ENCODE peak calls at places on chromosomes 2 and 18, in nine cellular contexts. One of them, this sample, is unnamed.

GRCh38 chr2:120990451-120990871 is 254.8 kb downstream of the GLI2 start:
- DNase-seq in foreskin melanocyte: no peak
- DNase-seq in stimulated activated CD4-positive, alpha-beta T cell treated with anti-CD3 and anti-CD28 coated beads, TNF-alpha, amount 100 ng/mL, for 4 hours: no peak
- DNase-seq in A549: no peak
- DNase-seq in LoVo: no peak
- DNase-seq in fibroblast of the aortic adventitia: no peak
- DNase-seq in NCI-H2171 treated with DMSO at 0.1 percent for 48 hours: no peak
- DNase-seq in islet precursor cell: peak
- DNase-seq in coronary artery: peak
- DNase-seq in this sample: no peak

GRCh38 chr2:25306767-25307368 is 34.9 kb downstream of the DNMT3A start:
- DNase-seq in A549: no peak
- DNase-seq in fibroblast of the aortic adventitia: no peak
- DNase-seq in coronary artery: no peak
- DNase-seq in islet precursor cell: no peak
- DNase-seq in foreskin melanocyte: no peak
- DNase-seq in LoVo: no peak
- DNase-seq in stimulated activated CD4-positive, alpha-beta T cell treated with anti-CD3 and anti-CD28 coated beads, TNF-alpha, amount 100 ng/mL, for 4 hours: no peak
- DNase-seq in NCI-H2171 treated with DMSO at 0.1 percent for 48 hours: peak
- DNase-seq in this sample: no peak

GRCh38 chr2:64652231-64653173 is 1.2 kb downstream of the SERTAD2 start:
- DNase-seq in stimulated activated CD4-positive, alpha-beta T cell treated with anti-CD3 and anti-CD28 coated beads, TNF-alpha, amount 100 ng/mL, for 4 hours: no peak
- DNase-seq in NCI-H2171 treated with DMSO at 0.1 percent for 48 hours: peak
- DNase-seq in islet precursor cell: peak
- DNase-seq in coronary artery: no peak
- DNase-seq in fibroblast of the aortic adventitia: peak
- DNase-seq in foreskin melanocyte: no peak
- DNase-seq in LoVo: peak
- DNase-seq in A549: peak
- DNase-seq in this sample: peak

GRCh38 chr2:66714651-66715050 is 279.7 kb downstream of the MEIS1 start:
- DNase-seq in stimulated activated CD4-positive, alpha-beta T cell treated with anti-CD3 and anti-CD28 coated beads, TNF-alpha, amount 100 ng/mL, for 4 hours: no peak
- DNase-seq in coronary artery: no peak
- DNase-seq in foreskin melanocyte: no peak
- DNase-seq in NCI-H2171 treated with DMSO at 0.1 percent for 48 hours: no peak
- DNase-seq in fibroblast of the aortic adventitia: peak
- DNase-seq in A549: no peak
- DNase-seq in LoVo: no peak
- DNase-seq in islet precursor cell: no peak
- DNase-seq in this sample: no peak

GRCh38 chr2:212052412-212053159 is 486.0 kb downstream of the ERBB4 start:
- DNase-seq in coronary artery: no peak
- DNase-seq in LoVo: no peak
- DNase-seq in foreskin melanocyte: peak
- DNase-seq in stimulated activated CD4-positive, alpha-beta T cell treated with anti-CD3 and anti-CD28 coated beads, TNF-alpha, amount 100 ng/mL, for 4 hours: no peak
- DNase-seq in A549: no peak
- DNase-seq in islet precursor cell: no peak
- DNase-seq in fibroblast of the aortic adventitia: peak
- DNase-seq in NCI-H2171 treated with DMSO at 0.1 percent for 48 hours: no peak
- DNase-seq in this sample: peak

GRCh38 chr2:30354621-30355020 is 92.4 kb upstream of the LCLAT1 start:
- DNase-seq in NCI-H2171 treated with DMSO at 0.1 percent for 48 hours: no peak
- DNase-seq in foreskin melanocyte: no peak
- DNase-seq in islet precursor cell: no peak
- DNase-seq in A549: no peak
- DNase-seq in LoVo: no peak
- DNase-seq in fibroblast of the aortic adventitia: no peak
- DNase-seq in coronary artery: no peak
- DNase-seq in stimulated activated CD4-positive, alpha-beta T cell treated with anti-CD3 and anti-CD28 coated beads, TNF-alpha, amount 100 ng/mL, for 4 hours: no peak
- DNase-seq in this sample: no peak

GRCh38 chr2:181161615-181162014 is 181.2 kb downstream of the UBE2E3 start:
- DNase-seq in A549: no peak
- DNase-seq in coronary artery: no peak
- DNase-seq in LoVo: no peak
- DNase-seq in islet precursor cell: no peak
- DNase-seq in stimulated activated CD4-positive, alpha-beta T cell treated with anti-CD3 and anti-CD28 coated beads, TNF-alpha, amount 100 ng/mL, for 4 hours: no peak
- DNase-seq in fibroblast of the aortic adventitia: no peak
- DNase-seq in NCI-H2171 treated with DMSO at 0.1 percent for 48 hours: no peak
- DNase-seq in foreskin melanocyte: no peak
- DNase-seq in this sample: no peak

GRCh38 chr2:145729993-145730770 is 1210.3 kb upstream of the ZEB2 start:
- DNase-seq in islet precursor cell: no peak
- DNase-seq in LoVo: no peak
- DNase-seq in NCI-H2171 treated with DMSO at 0.1 percent for 48 hours: peak
- DNase-seq in fibroblast of the aortic adventitia: no peak
- DNase-seq in coronary artery: no peak
- DNase-seq in stimulated activated CD4-positive, alpha-beta T cell treated with anti-CD3 and anti-CD28 coated beads, TNF-alpha, amount 100 ng/mL, for 4 hours: no peak
- DNase-seq in A549: no peak
- DNase-seq in foreskin melanocyte: no peak
- DNase-seq in this sample: no peak

GRCh38 chr2:95277246-95277906 is 3.1 kb downstream of the PROM2 start:
- DNase-seq in coronary artery: no peak
- DNase-seq in foreskin melanocyte: no peak
- DNase-seq in NCI-H2171 treated with DMSO at 0.1 percent for 48 hours: no peak
- DNase-seq in islet precursor cell: no peak
- DNase-seq in LoVo: no peak
- DNase-seq in fibroblast of the aortic adventitia: no peak
- DNase-seq in A549: no peak
- DNase-seq in stimulated activated CD4-positive, alpha-beta T cell treated with anti-CD3 and anti-CD28 coated beads, TNF-alpha, amount 100 ng/mL, for 4 hours: no peak
- DNase-seq in this sample: no peak

GRCh38 chr2:36459725-36460137 is 104.2 kb downstream of the CRIM1 start:
- DNase-seq in A549: peak
- DNase-seq in islet precursor cell: peak
- DNase-seq in coronary artery: no peak
- DNase-seq in NCI-H2171 treated with DMSO at 0.1 percent for 48 hours: peak
- DNase-seq in LoVo: peak
- DNase-seq in foreskin melanocyte: no peak
- DNase-seq in stimulated activated CD4-positive, alpha-beta T cell treated with anti-CD3 and anti-CD28 coated beads, TNF-alpha, amount 100 ng/mL, for 4 hours: no peak
- DNase-seq in fibroblast of the aortic adventitia: peak
- DNase-seq in this sample: peak

GRCh38 chr2:22238967-22239366 is 1115.2 kb downstream of the TDRD15 start:
- DNase-seq in foreskin melanocyte: no peak
- DNase-seq in NCI-H2171 treated with DMSO at 0.1 percent for 48 hours: no peak
- DNase-seq in fibroblast of the aortic adventitia: no peak
- DNase-seq in islet precursor cell: no peak
- DNase-seq in A549: no peak
- DNase-seq in coronary artery: no peak
- DNase-seq in LoVo: no peak
- DNase-seq in stimulated activated CD4-positive, alpha-beta T cell treated with anti-CD3 and anti-CD28 coated beads, TNF-alpha, amount 100 ng/mL, for 4 hours: no peak
- DNase-seq in this sample: no peak

GRCh38 chr2:144361742-144362141 is 158.2 kb downstream of the ZEB2 start:
- DNase-seq in foreskin melanocyte: no peak
- DNase-seq in A549: no peak
- DNase-seq in islet precursor cell: no peak
- DNase-seq in fibroblast of the aortic adventitia: no peak
- DNase-seq in LoVo: no peak
- DNase-seq in stimulated activated CD4-positive, alpha-beta T cell treated with anti-CD3 and anti-CD28 coated beads, TNF-alpha, amount 100 ng/mL, for 4 hours: no peak
- DNase-seq in coronary artery: no peak
- DNase-seq in NCI-H2171 treated with DMSO at 0.1 percent for 48 hours: no peak
- DNase-seq in this sample: no peak

GRCh38 chr2:56118474-56118873 is 65.3 kb upstream of the CCDC85A start:
- DNase-seq in A549: no peak
- DNase-seq in coronary artery: no peak
- DNase-seq in stimulated activated CD4-positive, alpha-beta T cell treated with anti-CD3 and anti-CD28 coated beads, TNF-alpha, amount 100 ng/mL, for 4 hours: no peak
- DNase-seq in islet precursor cell: peak
- DNase-seq in fibroblast of the aortic adventitia: no peak
- DNase-seq in NCI-H2171 treated with DMSO at 0.1 percent for 48 hours: peak
- DNase-seq in foreskin melanocyte: no peak
- DNase-seq in LoVo: no peak
- DNase-seq in this sample: no peak

GRCh38 chr2:84881581-84882414 is 914 bp upstream of the TRABD2A start:
- DNase-seq in stimulated activated CD4-positive, alpha-beta T cell treated with anti-CD3 and anti-CD28 coated beads, TNF-alpha, amount 100 ng/mL, for 4 hours: peak
- DNase-seq in coronary artery: peak
- DNase-seq in LoVo: peak
- DNase-seq in foreskin melanocyte: peak
- DNase-seq in NCI-H2171 treated with DMSO at 0.1 percent for 48 hours: peak
- DNase-seq in fibroblast of the aortic adventitia: peak
- DNase-seq in islet precursor cell: peak
- DNase-seq in A549: peak
- DNase-seq in this sample: peak

GRCh38 chr2:221153226-221153625 is 418.9 kb downstream of the EPHA4 start:
- DNase-seq in coronary artery: no peak
- DNase-seq in fibroblast of the aortic adventitia: no peak
- DNase-seq in LoVo: no peak
- DNase-seq in stimulated activated CD4-positive, alpha-beta T cell treated with anti-CD3 and anti-CD28 coated beads, TNF-alpha, amount 100 ng/mL, for 4 hours: no peak
- DNase-seq in islet precursor cell: no peak
- DNase-seq in A549: no peak
- DNase-seq in NCI-H2171 treated with DMSO at 0.1 percent for 48 hours: no peak
- DNase-seq in foreskin melanocyte: peak
- DNase-seq in this sample: no peak

GRCh38 chr18:58528011-58528367 is 100.9 kb downstream of the ALPK2 start:
- DNase-seq in NCI-H2171 treated with DMSO at 0.1 percent for 48 hours: peak
- DNase-seq in foreskin melanocyte: no peak
- DNase-seq in stimulated activated CD4-positive, alpha-beta T cell treated with anti-CD3 and anti-CD28 coated beads, TNF-alpha, amount 100 ng/mL, for 4 hours: no peak
- DNase-seq in coronary artery: no peak
- DNase-seq in A549: no peak
- DNase-seq in LoVo: no peak
- DNase-seq in fibroblast of the aortic adventitia: peak
- DNase-seq in islet precursor cell: no peak
- DNase-seq in this sample: no peak

GRCh38 chr2:227376911-227377396 is 2.2 kb downstream of the TM4SF20 start:
- DNase-seq in NCI-H2171 treated with DMSO at 0.1 percent for 48 hours: no peak
- DNase-seq in stimulated activated CD4-positive, alpha-beta T cell treated with anti-CD3 and anti-CD28 coated beads, TNF-alpha, amount 100 ng/mL, for 4 hours: no peak
- DNase-seq in coronary artery: no peak
- DNase-seq in LoVo: peak
- DNase-seq in islet precursor cell: no peak
- DNase-seq in foreskin melanocyte: peak
- DNase-seq in fibroblast of the aortic adventitia: peak
- DNase-seq in A549: no peak
- DNase-seq in this sample: no peak

GRCh38 chr2:176768185-176768584 is 444.4 kb upstream of the HNRNPA3 start:
- DNase-seq in fibroblast of the aortic adventitia: no peak
- DNase-seq in coronary artery: no peak
- DNase-seq in foreskin melanocyte: no peak
- DNase-seq in stimulated activated CD4-positive, alpha-beta T cell treated with anti-CD3 and anti-CD28 coated beads, TNF-alpha, amount 100 ng/mL, for 4 hours: no peak
- DNase-seq in A549: no peak
- DNase-seq in NCI-H2171 treated with DMSO at 0.1 percent for 48 hours: peak
- DNase-seq in islet precursor cell: no peak
- DNase-seq in LoVo: no peak
- DNase-seq in this sample: no peak

GRCh38 chr2:225282858-225283693 is 116.4 kb upstream of the NYAP2 start:
- DNase-seq in coronary artery: no peak
- DNase-seq in stimulated activated CD4-positive, alpha-beta T cell treated with anti-CD3 and anti-CD28 coated beads, TNF-alpha, amount 100 ng/mL, for 4 hours: no peak
- DNase-seq in NCI-H2171 treated with DMSO at 0.1 percent for 48 hours: peak
- DNase-seq in foreskin melanocyte: peak
- DNase-seq in fibroblast of the aortic adventitia: peak
- DNase-seq in A549: peak
- DNase-seq in LoVo: peak
- DNase-seq in islet precursor cell: no peak
- DNase-seq in this sample: peak

GRCh38 chr2:242040303-242040655 is 170.8 kb downstream of the RTP5 start:
- DNase-seq in stimulated activated CD4-positive, alpha-beta T cell treated with anti-CD3 and anti-CD28 coated beads, TNF-alpha, amount 100 ng/mL, for 4 hours: no peak
- DNase-seq in fibroblast of the aortic adventitia: no peak
- DNase-seq in foreskin melanocyte: no peak
- DNase-seq in LoVo: no peak
- DNase-seq in A549: no peak
- DNase-seq in coronary artery: no peak
- DNase-seq in islet precursor cell: no peak
- DNase-seq in NCI-H2171 treated with DMSO at 0.1 percent for 48 hours: no peak
- DNase-seq in this sample: no peak

GRCh38 chr2:157261199-157261782 is 3.8 kb downstream of the GALNT5 start:
- DNase-seq in islet precursor cell: peak
- DNase-seq in NCI-H2171 treated with DMSO at 0.1 percent for 48 hours: peak
- DNase-seq in stimulated activated CD4-positive, alpha-beta T cell treated with anti-CD3 and anti-CD28 coated beads, TNF-alpha, amount 100 ng/mL, for 4 hours: peak
- DNase-seq in foreskin melanocyte: no peak
- DNase-seq in LoVo: peak
- DNase-seq in A549: peak
- DNase-seq in fibroblast of the aortic adventitia: peak
- DNase-seq in coronary artery: no peak
- DNase-seq in this sample: no peak

GRCh38 chr2:37825586-37825985 is 99.5 kb upstream of the RMDN2 start:
- DNase-seq in stimulated activated CD4-positive, alpha-beta T cell treated with anti-CD3 and anti-CD28 coated beads, TNF-alpha, amount 100 ng/mL, for 4 hours: no peak
- DNase-seq in islet precursor cell: no peak
- DNase-seq in LoVo: no peak
- DNase-seq in fibroblast of the aortic adventitia: no peak
- DNase-seq in NCI-H2171 treated with DMSO at 0.1 percent for 48 hours: no peak
- DNase-seq in coronary artery: no peak
- DNase-seq in A549: no peak
- DNase-seq in foreskin melanocyte: no peak
- DNase-seq in this sample: no peak

GRCh38 chr2:5742126-5742525 is 49.9 kb downstream of the SOX11 start:
- DNase-seq in LoVo: no peak
- DNase-seq in foreskin melanocyte: no peak
- DNase-seq in islet precursor cell: no peak
- DNase-seq in fibroblast of the aortic adventitia: no peak
- DNase-seq in A549: no peak
- DNase-seq in coronary artery: no peak
- DNase-seq in stimulated activated CD4-positive, alpha-beta T cell treated with anti-CD3 and anti-CD28 coated beads, TNF-alpha, amount 100 ng/mL, for 4 hours: no peak
- DNase-seq in NCI-H2171 treated with DMSO at 0.1 percent for 48 hours: no peak
- DNase-seq in this sample: no peak

GRCh38 chr2:14713248-14713647 is 80.7 kb downstream of the LRATD1 start:
- DNase-seq in NCI-H2171 treated with DMSO at 0.1 percent for 48 hours: peak
- DNase-seq in foreskin melanocyte: no peak
- DNase-seq in stimulated activated CD4-positive, alpha-beta T cell treated with anti-CD3 and anti-CD28 coated beads, TNF-alpha, amount 100 ng/mL, for 4 hours: no peak
- DNase-seq in coronary artery: no peak
- DNase-seq in A549: no peak
- DNase-seq in fibroblast of the aortic adventitia: no peak
- DNase-seq in islet precursor cell: no peak
- DNase-seq in LoVo: no peak
- DNase-seq in this sample: no peak

GRCh38 chr2:240300840-240301239 is 134.6 kb upstream of the GPC1 start:
- DNase-seq in foreskin melanocyte: no peak
- DNase-seq in LoVo: no peak
- DNase-seq in coronary artery: no peak
- DNase-seq in A549: no peak
- DNase-seq in NCI-H2171 treated with DMSO at 0.1 percent for 48 hours: no peak
- DNase-seq in fibroblast of the aortic adventitia: no peak
- DNase-seq in islet precursor cell: no peak
- DNase-seq in stimulated activated CD4-positive, alpha-beta T cell treated with anti-CD3 and anti-CD28 coated beads, TNF-alpha, amount 100 ng/mL, for 4 hours: no peak
- DNase-seq in this sample: no peak

GRCh38 chr2:30404354-30405265 is 42.4 kb upstream of the LCLAT1 start:
- DNase-seq in fibroblast of the aortic adventitia: peak
- DNase-seq in NCI-H2171 treated with DMSO at 0.1 percent for 48 hours: peak
- DNase-seq in stimulated activated CD4-positive, alpha-beta T cell treated with anti-CD3 and anti-CD28 coated beads, TNF-alpha, amount 100 ng/mL, for 4 hours: no peak
- DNase-seq in A549: no peak
- DNase-seq in coronary artery: no peak
- DNase-seq in foreskin melanocyte: no peak
- DNase-seq in LoVo: no peak
- DNase-seq in islet precursor cell: no peak
- DNase-seq in this sample: no peak

GRCh38 chr2:188130317-188130716 is 161.4 kb upstream of the GULP1 start:
- DNase-seq in fibroblast of the aortic adventitia: no peak
- DNase-seq in LoVo: no peak
- DNase-seq in foreskin melanocyte: no peak
- DNase-seq in stimulated activated CD4-positive, alpha-beta T cell treated with anti-CD3 and anti-CD28 coated beads, TNF-alpha, amount 100 ng/mL, for 4 hours: no peak
- DNase-seq in A549: no peak
- DNase-seq in islet precursor cell: no peak
- DNase-seq in NCI-H2171 treated with DMSO at 0.1 percent for 48 hours: no peak
- DNase-seq in coronary artery: no peak
- DNase-seq in this sample: no peak

GRCh38 chr18:8045890-8046289 is 478.8 kb downstream of the PTPRM start:
- DNase-seq in A549: no peak
- DNase-seq in LoVo: no peak
- DNase-seq in islet precursor cell: no peak
- DNase-seq in fibroblast of the aortic adventitia: no peak
- DNase-seq in stimulated activated CD4-positive, alpha-beta T cell treated with anti-CD3 and anti-CD28 coated beads, TNF-alpha, amount 100 ng/mL, for 4 hours: no peak
- DNase-seq in foreskin melanocyte: no peak
- DNase-seq in NCI-H2171 treated with DMSO at 0.1 percent for 48 hours: no peak
- DNase-seq in coronary artery: no peak
- DNase-seq in this sample: no peak

GRCh38 chr2:199303814-199304213 is 153.9 kb downstream of the SATB2 start:
- DNase-seq in A549: no peak
- DNase-seq in coronary artery: no peak
- DNase-seq in LoVo: no peak
- DNase-seq in stimulated activated CD4-positive, alpha-beta T cell treated with anti-CD3 and anti-CD28 coated beads, TNF-alpha, amount 100 ng/mL, for 4 hours: no peak
- DNase-seq in foreskin melanocyte: peak
- DNase-seq in fibroblast of the aortic adventitia: peak
- DNase-seq in NCI-H2171 treated with DMSO at 0.1 percent for 48 hours: no peak
- DNase-seq in islet precursor cell: peak
- DNase-seq in this sample: peak

GRCh38 chr18:67363694-67364093 is 152.8 kb downstream of the DSEL start:
- DNase-seq in LoVo: no peak
- DNase-seq in foreskin melanocyte: no peak
- DNase-seq in islet precursor cell: no peak
- DNase-seq in stimulated activated CD4-positive, alpha-beta T cell treated with anti-CD3 and anti-CD28 coated beads, TNF-alpha, amount 100 ng/mL, for 4 hours: no peak
- DNase-seq in coronary artery: no peak
- DNase-seq in A549: no peak
- DNase-seq in fibroblast of the aortic adventitia: no peak
- DNase-seq in NCI-H2171 treated with DMSO at 0.1 percent for 48 hours: no peak
- DNase-seq in this sample: no peak

GRCh38 chr2:101710036-101710689 is 12.7 kb downstream of the MAP4K4 start:
- DNase-seq in islet precursor cell: no peak
- DNase-seq in stimulated activated CD4-positive, alpha-beta T cell treated with anti-CD3 and anti-CD28 coated beads, TNF-alpha, amount 100 ng/mL, for 4 hours: no peak
- DNase-seq in foreskin melanocyte: no peak
- DNase-seq in LoVo: no peak
- DNase-seq in A549: no peak
- DNase-seq in fibroblast of the aortic adventitia: no peak
- DNase-seq in coronary artery: no peak
- DNase-seq in NCI-H2171 treated with DMSO at 0.1 percent for 48 hours: peak
- DNase-seq in this sample: no peak